ENCODE peak calls at places on chromosomes 12 and 14, in six cellular contexts. One of them, this sample, is unnamed. For H3K9me2, the result is how much of the 10 kb centered on the place peaks cover.

GRCh38 chr12:77888611-77889010 is 57.9 kb downstream of the NAV3 start:
- DNase-seq in PC-3: peak
- DNase-seq in HCT116: peak
- DNase-seq in hepatocyte: peak
- DNase-seq in OCI-LY7: no peak
- DNase-seq in PC-9: peak
- DNase-seq in this sample: no peak

GRCh38 chr12:110743571-110744093 is 941 bp upstream of the PPP1CC start:
- DNase-seq in PC-3: peak
- DNase-seq in HCT116: no peak
- DNase-seq in hepatocyte: peak
- DNase-seq in OCI-LY7: no peak
- DNase-seq in PC-9: no peak
- DNase-seq in this sample: peak

GRCh38 chr12:46831335-46832083 is 5.7 kb upstream of the SLC38A4 start:
- DNase-seq in PC-3: no peak
- DNase-seq in HCT116: no peak
- DNase-seq in hepatocyte: peak
- DNase-seq in OCI-LY7: no peak
- DNase-seq in PC-9: no peak
- DNase-seq in this sample: peak

GRCh38 chr12:99146185-99146584 is 501.1 kb downstream of the APAF1 start:
- DNase-seq in PC-3: no peak
- DNase-seq in HCT116: no peak
- DNase-seq in hepatocyte: no peak
- DNase-seq in OCI-LY7: no peak
- DNase-seq in PC-9: no peak
- DNase-seq in this sample: no peak

GRCh38 chr14:83280719-83281118 is 1747.1 kb upstream of the SEL1L start:
- DNase-seq in PC-3: no peak
- DNase-seq in HCT116: no peak
- DNase-seq in hepatocyte: no peak
- DNase-seq in OCI-LY7: no peak
- DNase-seq in PC-9: no peak
- DNase-seq in this sample: no peak

GRCh38 chr14:55707365-55707804 is 127.4 kb downstream of the KTN1 start:
- DNase-seq in PC-3: peak
- DNase-seq in HCT116: no peak
- DNase-seq in hepatocyte: peak
- DNase-seq in OCI-LY7: peak
- DNase-seq in PC-9: peak
- DNase-seq in this sample: peak

GRCh38 chr12:117821480-117822175 is 147.2 kb downstream of the KSR2 start:
- DNase-seq in PC-3: peak
- DNase-seq in HCT116: no peak
- DNase-seq in hepatocyte: no peak
- DNase-seq in OCI-LY7: no peak
- DNase-seq in PC-9: no peak
- DNase-seq in this sample: no peak

GRCh38 chr14:97266653-97267052 is 469.5 kb downstream of the VRK1 start:
- DNase-seq in PC-3: peak
- DNase-seq in HCT116: peak
- DNase-seq in hepatocyte: peak
- DNase-seq in OCI-LY7: no peak
- DNase-seq in PC-9: no peak
- DNase-seq in this sample: peak

GRCh38 chr14:77035267-77035666 is 6.8 kb upstream of the IRF2BPL start:
- DNase-seq in PC-3: no peak
- DNase-seq in HCT116: no peak
- DNase-seq in hepatocyte: no peak
- DNase-seq in OCI-LY7: no peak
- DNase-seq in PC-9: no peak
- DNase-seq in this sample: no peak

GRCh38 chr12:13374783-13375182 is 178.3 kb downstream of the EMP1 start:
- DNase-seq in PC-3: no peak
- DNase-seq in HCT116: no peak
- DNase-seq in hepatocyte: no peak
- DNase-seq in OCI-LY7: no peak
- DNase-seq in PC-9: no peak
- DNase-seq in this sample: no peak

GRCh38 chr12:110349521-110350151 is 53.9 kb downstream of the ANAPC7 start:
- DNase-seq in PC-3: no peak
- DNase-seq in HCT116: no peak
- DNase-seq in hepatocyte: no peak
- DNase-seq in OCI-LY7: no peak
- DNase-seq in PC-9: no peak
- DNase-seq in this sample: no peak

GRCh38 chr12:16796168-16796567 is 190.2 kb upstream of the LMO3 start:
- DNase-seq in PC-3: no peak
- DNase-seq in HCT116: no peak
- DNase-seq in hepatocyte: no peak
- DNase-seq in OCI-LY7: no peak
- DNase-seq in PC-9: no peak
- DNase-seq in this sample: peak

GRCh38 chr14:74492413-74493342 is at the start of gene NPC2:
- DNase-seq in PC-3: peak
- DNase-seq in HCT116: no peak
- DNase-seq in hepatocyte: no peak
- DNase-seq in OCI-LY7: no peak
- DNase-seq in PC-9: no peak
- DNase-seq in this sample: no peak

GRCh38 chr14:28542040-28542439 is 224.5 kb upstream of the FOXG1 start:
- DNase-seq in PC-3: peak
- DNase-seq in HCT116: no peak
- DNase-seq in hepatocyte: no peak
- DNase-seq in OCI-LY7: no peak
- DNase-seq in PC-9: no peak
- DNase-seq in this sample: no peak

GRCh38 chr12:118038122-118038521 is 21.6 kb downstream of the RFC5 start:
- DNase-seq in PC-3: no peak
- DNase-seq in HCT116: no peak
- DNase-seq in hepatocyte: no peak
- DNase-seq in OCI-LY7: no peak
- DNase-seq in PC-9: no peak
- DNase-seq in this sample: no peak

GRCh38 chr12:44842669-44843068 is 33.4 kb downstream of the NELL2 start:
- DNase-seq in PC-3: no peak
- DNase-seq in HCT116: no peak
- DNase-seq in hepatocyte: no peak
- DNase-seq in OCI-LY7: no peak
- DNase-seq in PC-9: no peak
- DNase-seq in this sample: no peak
- H3K9me2 ChIP-seq in PC-3: under half
- H3K9me2 ChIP-seq in HCT116: under half
- H3K9me2 ChIP-seq in hepatocyte: under half
- H3K9me2 ChIP-seq in OCI-LY7: under half
- H3K9me2 ChIP-seq in PC-9: under half
- H3K9me2 ChIP-seq in this sample: under half

GRCh38 chr14:24381363-24382102 is 13.5 kb downstream of the NFATC4 start:
- DNase-seq in PC-3: no peak
- DNase-seq in HCT116: no peak
- DNase-seq in hepatocyte: no peak
- DNase-seq in OCI-LY7: no peak
- DNase-seq in PC-9: no peak
- DNase-seq in this sample: no peak

GRCh38 chr14:24378981-24379906 is 11.3 kb downstream of the NFATC4 start:
- DNase-seq in PC-3: no peak
- DNase-seq in HCT116: no peak
- DNase-seq in hepatocyte: no peak
- DNase-seq in OCI-LY7: no peak
- DNase-seq in PC-9: no peak
- DNase-seq in this sample: no peak

GRCh38 chr14:24382103-24382377 is 14.1 kb downstream of the NFATC4 start:
- DNase-seq in PC-3: no peak
- DNase-seq in HCT116: no peak
- DNase-seq in hepatocyte: no peak
- DNase-seq in OCI-LY7: no peak
- DNase-seq in PC-9: no peak
- DNase-seq in this sample: no peak

GRCh38 chr14:24378327-24378726 is 10.3 kb downstream of the NFATC4 start:
- DNase-seq in PC-3: no peak
- DNase-seq in HCT116: no peak
- DNase-seq in hepatocyte: no peak
- DNase-seq in OCI-LY7: no peak
- DNase-seq in PC-9: no peak
- DNase-seq in this sample: no peak

DNA sequence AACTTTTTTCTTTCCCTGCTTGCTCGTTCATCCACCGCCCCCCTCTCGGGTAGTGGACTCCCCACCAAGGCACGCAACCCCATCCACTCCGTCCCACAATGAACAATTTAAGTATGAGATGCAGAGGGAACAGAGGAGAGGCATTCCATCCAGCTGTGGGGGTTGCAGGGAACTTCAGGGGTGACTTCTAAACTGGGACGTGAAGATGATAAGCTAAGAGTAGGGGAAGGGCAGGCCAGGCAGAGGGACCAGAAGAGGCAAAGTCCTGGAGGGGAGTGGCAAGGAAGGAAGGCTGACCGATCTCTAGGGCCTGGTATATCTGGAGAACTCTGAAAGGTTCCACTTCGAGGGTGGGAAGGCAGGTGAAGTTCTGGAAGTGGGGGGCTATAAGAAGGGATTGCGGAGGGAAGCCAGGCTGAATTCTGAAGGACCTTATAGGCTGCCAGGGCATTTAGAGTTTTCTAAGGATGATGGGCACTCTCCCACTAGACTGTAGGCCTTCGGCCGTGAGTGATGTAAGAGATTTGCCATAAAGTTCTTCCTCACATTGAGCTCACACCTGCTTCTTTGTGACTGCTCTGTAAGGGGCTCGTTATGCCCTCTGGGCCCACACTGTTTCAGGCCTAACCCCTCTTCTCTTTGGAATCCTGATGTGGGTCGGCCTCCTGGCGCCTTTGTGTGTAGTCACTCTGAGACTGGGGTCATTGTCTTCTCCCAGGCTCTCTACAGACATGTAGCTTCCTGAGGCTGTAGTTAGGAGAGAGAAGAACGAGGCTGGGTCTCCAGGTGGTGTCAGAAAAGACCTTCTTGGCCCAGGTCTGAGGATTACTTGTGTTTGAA is 12.1 kb downstream of the NFATC4 start:
- DNase-seq in PC-3: no peak
- DNase-seq in HCT116: no peak
- DNase-seq in hepatocyte: no peak
- DNase-seq in OCI-LY7: no peak
- DNase-seq in PC-9: no peak
- DNase-seq in this sample: no peak
- H3K9me2 ChIP-seq in PC-3: under half
- H3K9me2 ChIP-seq in HCT116: under half
- H3K9me2 ChIP-seq in hepatocyte: under half
- H3K9me2 ChIP-seq in OCI-LY7: under half
- H3K9me2 ChIP-seq in PC-9: under half
- H3K9me2 ChIP-seq in this sample: under half

GRCh38 chr14:103209054-103209453 is 85.8 kb downstream of the TNFAIP2 start:
- DNase-seq in PC-3: no peak
- DNase-seq in HCT116: no peak
- DNase-seq in hepatocyte: no peak
- DNase-seq in OCI-LY7: no peak
- DNase-seq in PC-9: no peak
- DNase-seq in this sample: no peak

GRCh38 chr14:103205541-103205906 is 82.3 kb downstream of the TNFAIP2 start:
- DNase-seq in PC-3: no peak
- DNase-seq in HCT116: no peak
- DNase-seq in hepatocyte: no peak
- DNase-seq in OCI-LY7: no peak
- DNase-seq in PC-9: no peak
- DNase-seq in this sample: no peak

GRCh38 chr14:103206023-103206481 is 82.8 kb downstream of the TNFAIP2 start:
- DNase-seq in PC-3: no peak
- DNase-seq in HCT116: no peak
- DNase-seq in hepatocyte: no peak
- DNase-seq in OCI-LY7: no peak
- DNase-seq in PC-9: peak
- DNase-seq in this sample: no peak

GRCh38 chr14:103207038-103207403 is 83.8 kb downstream of the TNFAIP2 start:
- DNase-seq in PC-3: no peak
- DNase-seq in HCT116: no peak
- DNase-seq in hepatocyte: peak
- DNase-seq in OCI-LY7: no peak
- DNase-seq in PC-9: peak
- DNase-seq in this sample: peak

DNA sequence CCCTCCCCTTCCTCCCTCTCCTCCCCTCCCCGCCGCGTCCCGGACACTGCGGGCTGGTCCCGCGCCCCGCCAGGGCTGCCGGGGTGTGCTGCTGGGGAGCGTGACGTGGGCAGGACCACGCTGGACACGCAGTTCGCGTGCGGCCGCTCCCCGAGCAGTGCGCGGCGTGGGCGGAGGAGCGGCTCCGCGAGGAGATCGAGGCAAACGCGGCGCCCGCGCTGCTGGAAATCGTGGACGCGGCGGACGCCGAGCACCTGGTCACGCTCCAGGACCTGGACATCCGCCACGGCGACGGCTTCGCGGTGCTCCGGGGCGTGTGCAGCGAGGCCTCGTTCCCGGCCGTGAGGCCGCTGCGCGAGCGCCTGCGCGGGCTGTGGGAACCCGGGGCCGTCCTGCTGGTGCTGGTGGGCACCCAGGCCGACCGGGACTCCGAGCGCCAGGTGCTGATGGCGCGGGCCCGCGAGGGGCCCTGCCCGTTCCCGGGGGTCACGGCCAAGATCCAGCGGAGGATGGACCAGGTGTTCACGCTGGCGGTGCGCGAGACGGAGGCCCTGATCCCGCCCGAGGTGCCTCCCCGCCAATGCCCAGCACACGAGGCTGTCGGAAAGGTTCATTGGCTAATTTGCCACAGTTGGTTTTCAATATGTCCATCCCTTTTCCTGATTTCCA is 84.3 kb downstream of the TNFAIP2 start:
- DNase-seq in PC-3: no peak
- DNase-seq in HCT116: no peak
- DNase-seq in hepatocyte: peak
- DNase-seq in OCI-LY7: no peak
- DNase-seq in PC-9: peak
- DNase-seq in this sample: peak
- H3K9me2 ChIP-seq in PC-3: under half
- H3K9me2 ChIP-seq in HCT116: under half
- H3K9me2 ChIP-seq in hepatocyte: under half
- H3K9me2 ChIP-seq in OCI-LY7: under half
- H3K9me2 ChIP-seq in PC-9: under half
- H3K9me2 ChIP-seq in this sample: under half

GRCh38 chr14:63853831-63854293 is 1.1 kb downstream of the SYNE2 start:
- DNase-seq in PC-3: peak
- DNase-seq in HCT116: no peak
- DNase-seq in hepatocyte: peak
- DNase-seq in OCI-LY7: peak
- DNase-seq in PC-9: peak
- DNase-seq in this sample: peak
- H3K9me2 ChIP-seq in PC-3: under half
- H3K9me2 ChIP-seq in HCT116: under half
- H3K9me2 ChIP-seq in hepatocyte: under half
- H3K9me2 ChIP-seq in OCI-LY7: under half
- H3K9me2 ChIP-seq in PC-9: under half
- H3K9me2 ChIP-seq in this sample: under half

DNA sequence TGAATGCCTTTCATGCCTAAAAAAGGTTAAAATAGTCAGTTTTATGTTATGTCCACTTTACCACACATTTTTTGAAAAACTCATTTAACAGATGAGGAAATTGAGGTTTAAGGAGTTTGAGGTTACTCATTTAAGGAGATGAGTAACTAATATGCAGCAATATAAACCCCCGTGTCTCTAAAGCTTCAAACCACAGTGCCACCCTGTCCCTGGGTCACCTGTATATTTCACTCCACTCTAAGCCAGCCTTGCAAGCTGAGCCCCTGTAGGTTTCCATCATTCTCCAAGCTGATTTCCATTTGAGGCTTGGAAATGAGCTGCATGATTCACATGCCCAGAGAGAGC is 64.4 kb downstream of the NUAK1 start:
- DNase-seq in PC-3: peak
- DNase-seq in HCT116: no peak
- DNase-seq in hepatocyte: no peak
- DNase-seq in OCI-LY7: no peak
- DNase-seq in PC-9: no peak
- DNase-seq in this sample: no peak
- H3K9me2 ChIP-seq in PC-3: under half
- H3K9me2 ChIP-seq in HCT116: under half
- H3K9me2 ChIP-seq in hepatocyte: under half
- H3K9me2 ChIP-seq in OCI-LY7: under half
- H3K9me2 ChIP-seq in PC-9: under half
- H3K9me2 ChIP-seq in this sample: under half

This sample was measured in GM23338.